ENCODE peak calls at places on chromosomes 13 and 19, in six cellular contexts. W is mesenchymal stem cell, R is mesendoderm, B is IMR-90, C is neuronal stem cell, S is H9. T is an unnamed sample.

GRCh38 chr19:39030854-39031367 is 1.4 kb downstream of the FBXO27 start:
- DNase-seq in W (no peak), R (peak), B (no peak), C (peak), S (no peak), T (no peak)

GRCh38 chr13:57073983-57074382 is 66.7 kb upstream of the PRR20A start:
- DNase-seq in W (no peak), R (no peak), B (no peak), C (no peak), S (no peak), T (no peak)

GRCh38 chr19:10074153-10074552 is 12.0 kb upstream of the SHFL start:
- DNase-seq in W (peak), R (peak), B (peak), C (no peak), S (no peak), T (no peak)

GRCh38 chr19:6047741-6048231 is 62.5 kb downstream of the RFX2 start:
- DNase-seq in W (peak), R (peak), B (peak), C (peak), S (peak), T (no peak)

GRCh38 chr13:25192936-25193335 is 20.8 kb upstream of the AMER2 start:
- DNase-seq in W (no peak), R (no peak), B (no peak), C (no peak), S (no peak), T (no peak)

GRCh38 chr19:40143612-40144011 is 47.6 kb upstream of the MAP3K10 start:
- DNase-seq in W (no peak), R (no peak), B (no peak), C (no peak), S (no peak), T (no peak)

GRCh38 chr19:8352134-8352827 is 9.2 kb upstream of the KANK3 start:
- DNase-seq in W (peak), R (peak), B (peak), C (no peak), S (no peak), T (no peak)

GRCh38 chr19:10662384-10663251 is 8.5 kb downstream of the ILF3 start:
- DNase-seq in W (no peak), R (no peak), B (peak), C (no peak), S (no peak), T (no peak)

GRCh38 chr19:48511800-48512503 is at the start of gene LMTK3:
- DNase-seq in W (peak), R (peak), B (peak), C (no peak), S (peak), T (no peak)

GRCh38 chr13:113765241-113765910 is 6.3 kb downstream of the TMEM255B start:
- DNase-seq in W (no peak), R (peak), B (no peak), C (no peak), S (no peak), T (no peak)

GRCh38 chr13:81539643-81540150 is 1198.8 kb upstream of the SPRY2 start:
- DNase-seq in W (no peak), R (no peak), B (no peak), C (no peak), S (no peak), T (no peak)

DNA sequence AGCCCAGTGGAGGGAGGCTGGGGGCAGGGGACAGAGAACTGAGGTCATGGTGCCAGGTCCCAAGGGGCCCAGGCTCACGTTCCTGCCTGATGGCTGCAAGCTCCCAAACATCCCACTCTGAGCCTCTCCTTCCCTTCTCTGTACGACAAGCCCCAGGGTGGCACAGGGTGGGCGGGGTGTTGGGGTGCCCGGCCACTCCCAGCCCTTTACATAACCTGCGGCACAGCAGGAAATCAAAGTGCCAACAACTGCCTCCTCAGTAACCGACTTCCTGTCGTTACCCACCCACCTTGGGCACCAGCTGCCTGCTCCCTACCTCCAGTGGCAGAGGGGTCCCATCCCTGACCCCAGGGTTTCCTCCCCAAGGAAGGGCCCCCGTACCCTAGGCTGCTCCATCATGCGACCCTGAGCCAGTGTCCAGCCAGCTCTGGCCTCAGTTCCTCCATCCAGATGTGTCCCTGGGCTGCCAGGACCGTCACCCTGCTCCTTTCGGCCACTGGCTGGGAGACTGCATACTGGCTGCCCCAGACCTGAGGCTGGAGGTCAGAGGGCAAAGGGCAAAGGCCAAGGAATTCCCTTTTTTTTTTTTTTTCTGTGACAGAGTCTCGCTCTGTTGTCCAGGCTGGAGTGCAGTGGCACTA is 27.7 kb upstream of the NFIC start:
- DNase-seq in W (peak), R (no peak), B (no peak), C (no peak), S (no peak), T (no peak)
- H2BK15ac ChIP-seq in W (peak), R (no peak), B (no peak), C (no peak), S (no peak), T (no peak)

DNA sequence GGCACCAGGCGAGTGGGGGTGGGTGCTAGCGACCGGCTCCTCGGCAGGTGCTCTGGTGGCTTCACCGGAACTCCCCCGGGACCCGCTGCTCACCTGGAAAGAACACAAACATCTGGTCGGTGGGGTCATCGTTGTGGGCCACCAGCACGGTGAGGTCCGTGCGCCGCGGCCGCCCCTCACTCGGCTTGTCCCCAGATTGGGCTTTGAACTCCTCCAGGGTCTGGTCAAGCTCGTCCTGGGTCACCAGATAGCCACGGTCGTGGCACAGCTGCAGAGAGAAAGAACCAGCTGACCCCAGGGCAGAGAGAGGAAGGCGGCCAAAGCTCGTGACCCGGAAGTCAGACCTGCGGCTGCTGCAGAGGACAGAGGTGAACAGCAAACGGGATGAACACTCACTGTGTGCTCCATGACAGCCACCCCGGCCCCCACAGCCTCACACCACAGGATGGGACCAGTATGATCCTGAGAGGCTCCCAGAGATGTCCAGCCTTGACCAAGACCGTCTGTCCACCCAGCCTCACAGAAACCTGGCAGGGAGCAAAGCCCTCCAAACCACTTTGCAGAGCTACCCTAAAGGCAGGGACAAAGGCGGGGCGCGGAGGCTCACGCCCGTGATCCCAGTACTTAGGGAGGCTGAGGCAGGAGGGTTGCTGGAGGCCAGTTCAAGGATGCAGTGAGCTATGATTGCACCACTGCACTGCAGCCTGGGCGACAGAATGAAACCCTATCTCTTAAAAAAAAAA is 1.2 kb downstream of the POLR2E start:
- DNase-seq in W (no peak), R (no peak), B (no peak), C (no peak), S (no peak), T (no peak)
- H2BK15ac ChIP-seq in W (no peak), R (no peak), B (no peak), C (no peak), S (no peak), T (no peak)

DNA sequence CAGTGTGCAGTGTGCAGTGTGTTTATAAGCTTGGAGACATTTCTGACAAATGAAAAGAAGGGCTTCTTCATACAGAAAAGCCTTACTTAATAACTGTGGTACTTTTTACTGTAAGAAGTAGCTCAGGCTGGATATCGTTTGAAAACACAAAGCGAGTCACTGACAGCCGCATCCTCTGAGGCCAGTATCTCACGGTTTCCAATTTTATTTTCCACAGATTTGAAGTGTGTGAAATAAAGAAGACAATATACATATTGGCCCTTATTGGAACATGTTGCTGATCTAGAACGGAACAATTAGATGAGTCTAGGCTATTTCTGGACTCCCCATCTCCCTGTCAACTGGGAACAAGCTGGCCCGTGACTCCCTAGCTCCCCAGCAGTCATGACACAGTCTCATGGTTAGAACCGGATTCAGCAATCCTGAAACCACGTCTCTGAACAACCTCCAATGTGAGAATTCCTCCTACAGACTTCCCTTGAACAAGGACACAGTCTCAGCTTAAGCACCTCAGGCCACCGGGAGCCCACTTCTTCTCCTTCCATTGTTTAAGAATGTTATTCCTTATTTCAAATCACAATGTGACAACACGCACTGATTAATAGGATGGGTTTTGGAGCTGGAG is 484.5 kb downstream of the COG6 start:
- DNase-seq in W (no peak), R (no peak), B (no peak), C (no peak), S (no peak), T (no peak)
- H2BK15ac ChIP-seq in W (no peak), R (no peak), B (no peak), C (no peak), S (no peak), T (no peak)

GRCh38 chr13:44879452-44880058 is 109.7 kb downstream of the NUFIP1 start:
- DNase-seq in W (peak), R (peak), B (peak), C (no peak), S (no peak), T (no peak)
- H2BK15ac ChIP-seq in W (no peak), R (no peak), B (no peak), C (no peak), S (no peak), T (no peak)

GRCh38 chr19:33872445-33873320 is 76.0 kb downstream of the KCTD15 start:
- DNase-seq in W (no peak), R (no peak), B (no peak), C (no peak), S (no peak), T (no peak)

GRCh38 chr19:33878136-33878535 is 81.5 kb downstream of the KCTD15 start:
- DNase-seq in W (no peak), R (no peak), B (no peak), C (no peak), S (no peak), T (no peak)

GRCh38 chr19:33876619-33877018 is 79.9 kb downstream of the KCTD15 start:
- DNase-seq in W (no peak), R (no peak), B (no peak), C (no peak), S (no peak), T (no peak)

GRCh38 chr19:33878912-33879810 is 82.5 kb downstream of the KCTD15 start:
- DNase-seq in W (no peak), R (no peak), B (no peak), C (no peak), S (no peak), T (no peak)

GRCh38 chr19:33876192-33876591 is 79.5 kb downstream of the KCTD15 start:
- DNase-seq in W (no peak), R (no peak), B (no peak), C (no peak), S (no peak), T (no peak)
- H2BK15ac ChIP-seq in W (no peak), R (no peak), B (no peak), C (no peak), S (no peak), T (no peak)

GRCh38 chr13:33721719-33722118 is 96.2 kb upstream of the RFC3 start:
- DNase-seq in W (peak), R (no peak), B (peak), C (no peak), S (no peak), T (no peak)
- H2BK15ac ChIP-seq in W (no peak), R (no peak), B (peak), C (no peak), S (no peak), T (no peak)

DNA sequence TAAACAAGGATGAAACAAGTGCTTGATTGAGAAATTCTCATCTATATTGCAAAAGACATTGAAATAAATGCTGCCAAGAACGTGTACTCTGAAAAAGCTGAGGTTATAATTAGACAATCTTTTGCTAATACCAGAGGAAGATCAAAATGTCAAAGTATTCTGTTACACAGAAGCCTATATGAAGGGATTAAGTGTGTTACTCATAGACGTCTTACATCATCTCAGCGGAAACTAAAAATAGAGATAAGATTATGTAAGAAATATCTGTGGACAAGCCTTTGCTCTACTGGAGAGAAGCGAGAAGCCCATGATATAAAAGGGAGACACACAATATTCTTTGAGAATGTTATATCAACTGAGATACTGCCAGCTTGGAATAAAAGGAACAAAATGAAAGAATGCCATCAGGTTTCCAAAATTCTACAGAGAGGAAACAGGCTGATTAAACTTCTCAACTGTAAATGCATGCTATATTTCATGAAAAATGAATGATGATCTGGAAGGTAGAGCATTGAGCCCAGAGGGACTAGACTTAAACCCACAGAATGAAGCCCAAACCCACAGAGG is 699.0 kb downstream of the GPC5 start:
- DNase-seq in W (peak), R (no peak), B (no peak), C (no peak), S (no peak), T (no peak)
- H2BK15ac ChIP-seq in W (no peak), R (no peak), B (no peak), C (no peak), S (no peak), T (no peak)

DNA sequence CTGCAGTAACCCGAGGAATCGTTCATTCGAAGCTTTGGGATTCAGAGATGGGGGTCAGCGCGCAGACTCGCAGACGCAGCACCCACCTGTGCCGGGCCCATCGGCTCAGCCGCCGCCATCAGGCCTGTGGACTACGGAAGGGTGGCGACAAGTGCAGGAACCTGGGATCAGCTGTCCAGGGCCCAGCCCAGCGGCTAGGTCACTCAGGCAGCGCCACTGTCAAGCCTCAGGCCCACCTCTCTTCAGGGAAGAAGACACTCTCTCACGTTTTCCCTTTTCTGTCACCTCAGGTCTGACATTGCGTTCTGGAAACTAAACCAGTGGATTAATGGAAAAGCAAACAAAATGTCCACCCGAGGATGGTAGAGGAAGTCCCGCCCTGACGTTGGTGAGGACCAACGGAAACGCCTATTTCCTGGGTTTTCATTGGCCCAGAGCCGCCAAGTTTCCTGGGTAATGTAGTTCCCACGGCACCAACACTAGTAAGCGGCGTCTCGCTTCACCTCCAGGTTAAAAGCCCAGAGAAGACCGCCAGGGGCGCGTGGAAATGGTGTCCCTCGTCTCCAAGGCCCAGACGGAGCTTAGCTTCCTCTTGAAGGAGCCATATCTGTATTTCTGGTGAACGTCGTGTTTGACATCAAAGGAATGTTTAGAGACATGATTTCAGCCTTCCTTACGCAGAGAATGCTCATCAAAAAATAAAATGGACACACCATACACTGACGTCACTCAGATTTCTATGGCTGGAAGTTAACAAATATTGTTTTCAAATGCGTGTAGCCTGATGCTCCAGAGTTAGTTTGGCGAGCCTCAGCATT is at the start of gene ZNF772:
- DNase-seq in W (peak), R (peak), B (peak), C (peak), S (peak), T (peak)
- H2BK15ac ChIP-seq in W (no peak), R (no peak), B (no peak), C (no peak), S (no peak), T (no peak)

GRCh38 chr13:30362869-30363268 is 55.5 kb upstream of the KATNAL1 start:
- DNase-seq in W (no peak), R (no peak), B (no peak), C (no peak), S (no peak), T (no peak)
- H2BK15ac ChIP-seq in W (no peak), R (no peak), B (peak), C (no peak), S (no peak), T (no peak)